ENCODE peak calls at places on chromosome 11, in five cellular contexts. W is heart left ventricle; O is CD8-positive, alpha-beta memory T cell; L is PC-3; Z is prostate gland. G is an unnamed sample.

GRCh38 chr11:129323896-129324522 is 51.6 kb upstream of the BARX2 start:
- DNase-seq in Z (no peak), W (peak; percentile 43), L (no peak), O (no peak), G (no peak)

GRCh38 chr11:59425131-59425530 is 1.1 kb downstream of the OR5A2 start:
- DNase-seq in Z (no peak), L (no peak), W (no peak), O (no peak), G (no peak)

GRCh38 chr11:114026355-114026754 is 33.2 kb upstream of the ZBTB16 start:
- DNase-seq in O (peak; percentile 40), W (no peak), L (peak; percentile 21), Z (no peak), G (no peak)

GRCh38 chr11:132126973-132127900 is 756.8 kb downstream of the NTM start:
- DNase-seq in Z (no peak), O (no peak), W (peak; percentile 42), L (peak; percentile 70), G (no peak)

GRCh38 chr11:79415912-79416311 is 24.9 kb downstream of the TENM4 start:
- DNase-seq in W (no peak), O (no peak), Z (no peak), L (no peak), G (no peak)

GRCh38 chr11:11243258-11243789 is 109.7 kb downstream of the CSNK2A3 start:
- DNase-seq in O (no peak), L (no peak), W (no peak), Z (no peak), G (no peak)

GRCh38 chr11:60130496-60130895 is 42.0 kb downstream of the MS4A2 start:
- DNase-seq in W (no peak), L (peak; percentile 83), Z (peak; percentile 9), O (peak; percentile 1), G (no peak)

GRCh38 chr11:26930518-26931247 is 63.2 kb upstream of the FIBIN start:
- DNase-seq in O (no peak), W (no peak), L (no peak), Z (no peak), G (no peak)

GRCh38 chr11:11279956-11280689 is 72.9 kb downstream of the CSNK2A3 start:
- DNase-seq in L (peak; percentile 53), W (no peak), O (no peak), Z (no peak), G (no peak)

GRCh38 chr11:77236901-77237300 is 64.6 kb downstream of the GDPD4 start:
- DNase-seq in W (no peak), Z (no peak), O (no peak), L (peak; percentile 35), G (no peak)

GRCh38 chr11:77789731-77790476 is 30.6 kb downstream of the RSF1 start:
- DNase-seq in L (no peak), O (no peak), Z (no peak), W (no peak), G (no peak)

GRCh38 chr11:80466570-80466969 is 1025.7 kb upstream of the TENM4 start:
- DNase-seq in O (no peak), W (no peak), L (no peak), Z (no peak), G (no peak)

GRCh38 chr11:68968306-68969255 is 12.2 kb downstream of the MRGPRD start:
- DNase-seq in L (no peak), Z (no peak), W (no peak), O (no peak), G (no peak)

GRCh38 chr11:66012371-66012945 is 650 bp downstream of the CST6 start:
- DNase-seq in L (no peak), Z (no peak), W (no peak), O (no peak), G (no peak)

GRCh38 chr11:14124345-14124744 is 161.8 kb downstream of the SPON1 start:
- DNase-seq in W (no peak), Z (no peak), L (no peak), O (no peak), G (no peak)

GRCh38 chr11:109027851-109028250 is 363.0 kb downstream of the DDX10 start:
- DNase-seq in O (no peak), L (no peak), Z (no peak), W (no peak), G (no peak)

GRCh38 chr11:81802591-81802990 is 931.1 kb downstream of the FAM181B start:
- DNase-seq in Z (no peak), O (no peak), W (no peak), L (no peak), G (no peak)

GRCh38 chr11:57476223-57476882 is 16.0 kb downstream of the RTN4RL2 start:
- DNase-seq in O (peak; percentile 34), Z (peak; percentile 27), W (no peak), L (peak; percentile 43), G (no peak)

GRCh38 chr11:12126352-12127019 is 16.1 kb downstream of the MICAL2 start:
- DNase-seq in W (no peak), Z (no peak), O (no peak), L (peak; percentile 65), G (peak; percentile 78)

GRCh38 chr11:4511846-4512245 is 29.4 kb downstream of the OR52K1 start:
- DNase-seq in L (no peak), O (no peak), W (no peak), Z (no peak), G (no peak)

GRCh38 chr11:112961146-112961668 is at the start of gene NCAM1:
- DNase-seq in O (no peak), L (peak; percentile 23), W (peak; percentile 92), Z (no peak), G (no peak)

GRCh38 chr11:34243620-34244493 is 114.0 kb downstream of the ABTB2 start:
- DNase-seq in Z (peak; percentile 14), L (peak; percentile 87), W (peak; percentile 40), O (no peak), G (peak; percentile 85)

GRCh38 chr11:32118025-32118974 is 27.4 kb downstream of the RCN1 start:
- DNase-seq in L (peak; percentile 78), W (no peak), O (no peak), Z (no peak), G (no peak)

GRCh38 chr11:73950869-73951710 is at the start of gene DNAJB13:
- DNase-seq in O (no peak), W (no peak), L (peak; percentile 70), Z (peak; percentile 42), G (no peak)

GRCh38 chr11:3947084-3947483 is 91.6 kb downstream of the STIM1 start:
- DNase-seq in W (peak; percentile 36), Z (peak; percentile 7), L (no peak), O (peak; percentile 81), G (no peak)

GRCh38 chr11:12691473-12691872 is 17.3 kb downstream of the TEAD1 start:
- DNase-seq in Z (no peak), O (no peak), L (no peak), W (no peak), G (no peak)

GRCh38 chr11:9405721-9406120 is 21.3 kb downstream of the IPO7 start:
- DNase-seq in L (no peak), W (no peak), O (no peak), Z (no peak), G (no peak)

GRCh38 chr11:12139144-12139881 is 28.9 kb downstream of the MICAL2 start:
- DNase-seq in Z (no peak), O (no peak), W (no peak), L (no peak), G (no peak)

GRCh38 chr11:67486481-67487195 is 3.8 kb downstream of the AIP start:
- DNase-seq in Z (no peak), O (no peak), L (no peak), W (no peak), G (no peak)

GRCh38 chr11:62450543-62451242 is 31.9 kb downstream of the SCGB1A1 start:
- DNase-seq in O (no peak), W (no peak), Z (no peak), L (no peak), G (no peak)

DNA sequence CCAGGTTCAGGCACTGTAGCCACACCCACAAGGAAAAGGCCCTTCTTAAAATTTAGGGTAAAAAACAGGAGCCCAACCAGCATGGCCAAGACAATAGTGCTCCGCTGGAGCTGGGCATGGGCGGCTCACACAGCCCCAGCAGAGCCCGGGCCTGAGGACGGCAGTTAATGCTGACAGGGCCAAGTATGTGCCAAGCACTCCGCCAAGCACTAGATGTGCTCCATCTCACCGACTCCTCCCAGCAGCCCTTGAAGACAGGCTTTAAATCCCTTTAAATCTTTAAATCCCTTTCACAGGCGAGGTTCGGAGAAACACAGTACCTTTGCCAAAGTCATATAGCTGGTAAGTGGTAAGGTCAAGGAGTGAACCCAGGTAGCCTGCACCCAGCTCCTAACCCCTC is 4.8 kb downstream of the ARFGAP2 start:
- DNase-seq in Z (no peak), W (no peak), L (no peak), O (no peak), G (no peak)
- H3K36me3 ChIP-seq in Z (peaks cover 6% of the 10 kb centered on the region), W (peaks cover 85% of the 10 kb centered on the region), L (peaks cover 43% of the 10 kb centered on the region), O (peaks cover 68% of the 10 kb centered on the region), G (peaks cover 81% of the 10 kb centered on the region)

GRCh38 chr11:46386674-46387073 is 4.9 kb downstream of the CHRM4 start:
- DNase-seq in O (no peak), W (no peak), L (peak; percentile 47), Z (no peak), G (no peak)

GRCh38 chr11:46389450-46390330 is 1.9 kb downstream of the CHRM4 start:
- DNase-seq in O (no peak), W (peak; percentile 66), Z (peak; percentile 54), L (peak; percentile 75), G (peak; percentile 77)

GRCh38 chr11:46387456-46387855 is 4.1 kb downstream of the CHRM4 start:
- DNase-seq in W (no peak), O (no peak), Z (no peak), L (no peak), G (no peak)

GRCh38 chr11:46388619-46389449 is 2.7 kb downstream of the CHRM4 start:
- DNase-seq in Z (no peak), W (no peak), L (no peak), O (no peak), G (no peak)

GRCh38 chr11:46387919-46388618 is 3.5 kb downstream of the CHRM4 start:
- DNase-seq in O (no peak), L (no peak), W (no peak), Z (no peak), G (no peak)
- H3K4me1 ChIP-seq in O (peaks cover 21% of the 10 kb centered on the region), L (peaks cover 19% of the 10 kb centered on the region), W (peaks cover 16% of the 10 kb centered on the region), Z (peaks cover 9% of the 10 kb centered on the region), G (no peaks in the 10 kb centered on the region)

GRCh38 chr11:126101930-126102283 is 39.2 kb upstream of the CDON start:
- DNase-seq in O (no peak), W (no peak), L (no peak), Z (no peak), G (no peak)
- H3K36me3 ChIP-seq in O (no peaks in the 10 kb centered on the region), W (no peaks in the 10 kb centered on the region), L (no peaks in the 10 kb centered on the region), Z (no peaks in the 10 kb centered on the region), G (no peaks in the 10 kb centered on the region)

GRCh38 chr11:121471167-121471566 is 18.4 kb upstream of the SORL1-AS1 start:
- DNase-seq in O (no peak), W (no peak), L (no peak), Z (no peak), G (no peak)
- H3K4me1 ChIP-seq in O (peaks cover 84% of the 10 kb centered on the region), W (peaks cover 3% of the 10 kb centered on the region), L (peaks cover 34% of the 10 kb centered on the region), Z (peaks cover 19% of the 10 kb centered on the region), G (peaks cover 23% of the 10 kb centered on the region)

G was measured in RWPE2.